ENCODE peak calls at places on chromosome 6, in eight cellular contexts. One of them, this sample, is unnamed.

GRCh38 chr6:19204445-19204844 is 632.7 kb upstream of the ID4 start:
- DNase-seq in NCI-H345: no peak
- DNase-seq in stimulated activated CD4-positive, alpha-beta T cell treated with anti-CD3 and anti-CD28 coated beads, Interleukin-12 subunit alpha, Interleukin-12 subunit beta, amount 100 ng/mL, for 4 hours: no peak
- DNase-seq in HEK293T: no peak
- DNase-seq in pancreas: no peak
- DNase-seq in astrocyte: no peak
- DNase-seq in prostate gland: no peak
- DNase-seq in activated naive CD4-positive, alpha-beta T cell treated with anti-CD3 and anti-CD28 coated beads for 36 hours: no peak
- DNase-seq in this sample: no peak

GRCh38 chr6:109059591-109060021 is 35.0 kb downstream of the SESN1 start:
- DNase-seq in prostate gland: no peak
- DNase-seq in astrocyte: no peak
- DNase-seq in NCI-H345: no peak
- DNase-seq in pancreas: no peak
- DNase-seq in stimulated activated CD4-positive, alpha-beta T cell treated with anti-CD3 and anti-CD28 coated beads, Interleukin-12 subunit alpha, Interleukin-12 subunit beta, amount 100 ng/mL, for 4 hours: no peak
- DNase-seq in HEK293T: no peak
- DNase-seq in activated naive CD4-positive, alpha-beta T cell treated with anti-CD3 and anti-CD28 coated beads for 36 hours: peak
- DNase-seq in this sample: peak

GRCh38 chr6:148109732-148110131 is 232.9 kb upstream of the SASH1 start:
- DNase-seq in NCI-H345: no peak
- DNase-seq in activated naive CD4-positive, alpha-beta T cell treated with anti-CD3 and anti-CD28 coated beads for 36 hours: no peak
- DNase-seq in HEK293T: no peak
- DNase-seq in prostate gland: no peak
- DNase-seq in stimulated activated CD4-positive, alpha-beta T cell treated with anti-CD3 and anti-CD28 coated beads, Interleukin-12 subunit alpha, Interleukin-12 subunit beta, amount 100 ng/mL, for 4 hours: no peak
- DNase-seq in astrocyte: no peak
- DNase-seq in pancreas: no peak
- DNase-seq in this sample: no peak

GRCh38 chr6:43770417-43771209 is 602 bp downstream of the VEGFA start:
- DNase-seq in NCI-H345: peak
- DNase-seq in astrocyte: peak
- DNase-seq in pancreas: peak
- DNase-seq in stimulated activated CD4-positive, alpha-beta T cell treated with anti-CD3 and anti-CD28 coated beads, Interleukin-12 subunit alpha, Interleukin-12 subunit beta, amount 100 ng/mL, for 4 hours: peak
- DNase-seq in activated naive CD4-positive, alpha-beta T cell treated with anti-CD3 and anti-CD28 coated beads for 36 hours: peak
- DNase-seq in prostate gland: peak
- DNase-seq in HEK293T: peak
- DNase-seq in this sample: peak

GRCh38 chr6:143441680-143442359 is 8.7 kb downstream of the ADAT2 start:
- DNase-seq in activated naive CD4-positive, alpha-beta T cell treated with anti-CD3 and anti-CD28 coated beads for 36 hours: peak
- DNase-seq in prostate gland: no peak
- DNase-seq in astrocyte: peak
- DNase-seq in NCI-H345: no peak
- DNase-seq in HEK293T: no peak
- DNase-seq in pancreas: no peak
- DNase-seq in stimulated activated CD4-positive, alpha-beta T cell treated with anti-CD3 and anti-CD28 coated beads, Interleukin-12 subunit alpha, Interleukin-12 subunit beta, amount 100 ng/mL, for 4 hours: no peak
- DNase-seq in this sample: peak

GRCh38 chr6:18388252-18388651 is 1.1 kb downstream of the RNF144B start:
- DNase-seq in astrocyte: no peak
- DNase-seq in activated naive CD4-positive, alpha-beta T cell treated with anti-CD3 and anti-CD28 coated beads for 36 hours: no peak
- DNase-seq in HEK293T: no peak
- DNase-seq in pancreas: no peak
- DNase-seq in prostate gland: no peak
- DNase-seq in NCI-H345: no peak
- DNase-seq in stimulated activated CD4-positive, alpha-beta T cell treated with anti-CD3 and anti-CD28 coated beads, Interleukin-12 subunit alpha, Interleukin-12 subunit beta, amount 100 ng/mL, for 4 hours: no peak
- DNase-seq in this sample: no peak

GRCh38 chr6:129507059-129507807 is 202.7 kb downstream of the ARHGAP18 start:
- DNase-seq in NCI-H345: no peak
- DNase-seq in stimulated activated CD4-positive, alpha-beta T cell treated with anti-CD3 and anti-CD28 coated beads, Interleukin-12 subunit alpha, Interleukin-12 subunit beta, amount 100 ng/mL, for 4 hours: no peak
- DNase-seq in activated naive CD4-positive, alpha-beta T cell treated with anti-CD3 and anti-CD28 coated beads for 36 hours: no peak
- DNase-seq in prostate gland: peak
- DNase-seq in pancreas: no peak
- DNase-seq in HEK293T: no peak
- DNase-seq in astrocyte: no peak
- DNase-seq in this sample: no peak

GRCh38 chr6:20565291-20565690 is 31.0 kb downstream of the CDKAL1 start:
- DNase-seq in HEK293T: no peak
- DNase-seq in activated naive CD4-positive, alpha-beta T cell treated with anti-CD3 and anti-CD28 coated beads for 36 hours: no peak
- DNase-seq in stimulated activated CD4-positive, alpha-beta T cell treated with anti-CD3 and anti-CD28 coated beads, Interleukin-12 subunit alpha, Interleukin-12 subunit beta, amount 100 ng/mL, for 4 hours: no peak
- DNase-seq in NCI-H345: no peak
- DNase-seq in astrocyte: no peak
- DNase-seq in pancreas: no peak
- DNase-seq in prostate gland: no peak
- DNase-seq in this sample: no peak

GRCh38 chr6:136173519-136174507 is 76.3 kb downstream of the MTFR2 start:
- DNase-seq in astrocyte: peak
- DNase-seq in stimulated activated CD4-positive, alpha-beta T cell treated with anti-CD3 and anti-CD28 coated beads, Interleukin-12 subunit alpha, Interleukin-12 subunit beta, amount 100 ng/mL, for 4 hours: no peak
- DNase-seq in prostate gland: no peak
- DNase-seq in activated naive CD4-positive, alpha-beta T cell treated with anti-CD3 and anti-CD28 coated beads for 36 hours: peak
- DNase-seq in NCI-H345: no peak
- DNase-seq in pancreas: no peak
- DNase-seq in HEK293T: no peak
- DNase-seq in this sample: peak

GRCh38 chr6:149694926-149695325 is 23.0 kb downstream of the LATS1 start:
- DNase-seq in NCI-H345: no peak
- DNase-seq in HEK293T: no peak
- DNase-seq in astrocyte: no peak
- DNase-seq in prostate gland: no peak
- DNase-seq in pancreas: no peak
- DNase-seq in activated naive CD4-positive, alpha-beta T cell treated with anti-CD3 and anti-CD28 coated beads for 36 hours: no peak
- DNase-seq in stimulated activated CD4-positive, alpha-beta T cell treated with anti-CD3 and anti-CD28 coated beads, Interleukin-12 subunit alpha, Interleukin-12 subunit beta, amount 100 ng/mL, for 4 hours: no peak
- DNase-seq in this sample: no peak

GRCh38 chr6:145836170-145836569 is 21.6 kb upstream of the FBXO30 start:
- DNase-seq in prostate gland: no peak
- DNase-seq in stimulated activated CD4-positive, alpha-beta T cell treated with anti-CD3 and anti-CD28 coated beads, Interleukin-12 subunit alpha, Interleukin-12 subunit beta, amount 100 ng/mL, for 4 hours: no peak
- DNase-seq in astrocyte: peak
- DNase-seq in activated naive CD4-positive, alpha-beta T cell treated with anti-CD3 and anti-CD28 coated beads for 36 hours: peak
- DNase-seq in pancreas: no peak
- DNase-seq in NCI-H345: no peak
- DNase-seq in HEK293T: no peak
- DNase-seq in this sample: peak

GRCh38 chr6:85361643-85362014 is 88.3 kb upstream of the NT5E start:
- DNase-seq in prostate gland: no peak
- DNase-seq in stimulated activated CD4-positive, alpha-beta T cell treated with anti-CD3 and anti-CD28 coated beads, Interleukin-12 subunit alpha, Interleukin-12 subunit beta, amount 100 ng/mL, for 4 hours: no peak
- DNase-seq in NCI-H345: no peak
- DNase-seq in HEK293T: no peak
- DNase-seq in astrocyte: no peak
- DNase-seq in pancreas: no peak
- DNase-seq in activated naive CD4-positive, alpha-beta T cell treated with anti-CD3 and anti-CD28 coated beads for 36 hours: no peak
- DNase-seq in this sample: no peak

GRCh38 chr6:155635416-155635815 is 179.8 kb upstream of the NOX3 start:
- DNase-seq in NCI-H345: no peak
- DNase-seq in stimulated activated CD4-positive, alpha-beta T cell treated with anti-CD3 and anti-CD28 coated beads, Interleukin-12 subunit alpha, Interleukin-12 subunit beta, amount 100 ng/mL, for 4 hours: no peak
- DNase-seq in HEK293T: no peak
- DNase-seq in activated naive CD4-positive, alpha-beta T cell treated with anti-CD3 and anti-CD28 coated beads for 36 hours: no peak
- DNase-seq in prostate gland: no peak
- DNase-seq in pancreas: no peak
- DNase-seq in astrocyte: no peak
- DNase-seq in this sample: no peak

GRCh38 chr6:90103056-90103793 is 193.4 kb downstream of the BACH2 start:
- DNase-seq in prostate gland: no peak
- DNase-seq in activated naive CD4-positive, alpha-beta T cell treated with anti-CD3 and anti-CD28 coated beads for 36 hours: peak
- DNase-seq in pancreas: no peak
- DNase-seq in stimulated activated CD4-positive, alpha-beta T cell treated with anti-CD3 and anti-CD28 coated beads, Interleukin-12 subunit alpha, Interleukin-12 subunit beta, amount 100 ng/mL, for 4 hours: no peak
- DNase-seq in NCI-H345: peak
- DNase-seq in HEK293T: no peak
- DNase-seq in astrocyte: peak
- DNase-seq in this sample: no peak

GRCh38 chr6:79946773-79947190 is 571 bp downstream of the ELOVL4 start:
- DNase-seq in HEK293T: peak
- DNase-seq in activated naive CD4-positive, alpha-beta T cell treated with anti-CD3 and anti-CD28 coated beads for 36 hours: peak
- DNase-seq in stimulated activated CD4-positive, alpha-beta T cell treated with anti-CD3 and anti-CD28 coated beads, Interleukin-12 subunit alpha, Interleukin-12 subunit beta, amount 100 ng/mL, for 4 hours: no peak
- DNase-seq in pancreas: no peak
- DNase-seq in astrocyte: peak
- DNase-seq in NCI-H345: peak
- DNase-seq in prostate gland: peak
- DNase-seq in this sample: peak

GRCh38 chr6:119671105-119671504 is 321.5 kb upstream of the MAN1A1 start:
- DNase-seq in astrocyte: no peak
- DNase-seq in pancreas: no peak
- DNase-seq in HEK293T: no peak
- DNase-seq in activated naive CD4-positive, alpha-beta T cell treated with anti-CD3 and anti-CD28 coated beads for 36 hours: no peak
- DNase-seq in stimulated activated CD4-positive, alpha-beta T cell treated with anti-CD3 and anti-CD28 coated beads, Interleukin-12 subunit alpha, Interleukin-12 subunit beta, amount 100 ng/mL, for 4 hours: no peak
- DNase-seq in prostate gland: no peak
- DNase-seq in NCI-H345: no peak
- DNase-seq in this sample: no peak

GRCh38 chr6:147136057-147136456 is 68.2 kb upstream of the STXBP5 start:
- DNase-seq in stimulated activated CD4-positive, alpha-beta T cell treated with anti-CD3 and anti-CD28 coated beads, Interleukin-12 subunit alpha, Interleukin-12 subunit beta, amount 100 ng/mL, for 4 hours: no peak
- DNase-seq in NCI-H345: no peak
- DNase-seq in astrocyte: no peak
- DNase-seq in prostate gland: no peak
- DNase-seq in HEK293T: no peak
- DNase-seq in activated naive CD4-positive, alpha-beta T cell treated with anti-CD3 and anti-CD28 coated beads for 36 hours: no peak
- DNase-seq in pancreas: no peak
- DNase-seq in this sample: no peak

GRCh38 chr6:138657026-138657425 is 116.5 kb upstream of the CCDC28A start:
- DNase-seq in pancreas: no peak
- DNase-seq in astrocyte: no peak
- DNase-seq in activated naive CD4-positive, alpha-beta T cell treated with anti-CD3 and anti-CD28 coated beads for 36 hours: no peak
- DNase-seq in stimulated activated CD4-positive, alpha-beta T cell treated with anti-CD3 and anti-CD28 coated beads, Interleukin-12 subunit alpha, Interleukin-12 subunit beta, amount 100 ng/mL, for 4 hours: no peak
- DNase-seq in prostate gland: no peak
- DNase-seq in HEK293T: no peak
- DNase-seq in NCI-H345: no peak
- DNase-seq in this sample: no peak